ENCODE peak calls at places on chromosomes 16 and 17, in seven cellular contexts. C is dorsolateral prefrontal cortex; S is fibroblast of pulmonary artery; H is stimulated activated CD4-positive, alpha-beta T cell treated with anti-CD3 and anti-CD28 coated beads, Interleukin-1b, Interleukin-23, amount 100 ng/mL, for 24 hours; V is stimulated activated CD8-positive, alpha-beta memory T cell treated with anti-CD3 and anti-CD28 coated beads, Interleukin-12 subunit alpha, Interleukin-12 subunit beta, amount 100 ng/mL, for 4 hours; D is NCI-H1694; I is neuronal stem cell. O is an unnamed sample.

GRCh38 chr16:81798311-81799137 is 19.4 kb downstream of the PLCG2 start:
- DNase-seq in I (no peak), H (no peak), C (no peak), V (no peak), S (no peak), D (no peak), O (no peak)

GRCh38 chr16:68636064-68636551 is 9.0 kb upstream of the CDH3 start:
- DNase-seq in C (peak), V (no peak), H (no peak), I (no peak), S (peak), D (no peak), O (no peak)

GRCh38 chr16:31409433-31409832 is 16.3 kb downstream of the ITGAD start:
- DNase-seq in S (peak), I (no peak), D (no peak), C (no peak), H (no peak), V (no peak), O (peak)

GRCh38 chr16:1561266-1561665 is 27.8 kb downstream of the TMEM204 start:
- DNase-seq in D (no peak), I (no peak), S (no peak), V (no peak), H (no peak), C (no peak), O (no peak)

GRCh38 chr17:41917957-41918391 is 777 bp downstream of the ACLY start:
- DNase-seq in V (peak), I (no peak), D (peak), H (peak), S (peak), C (no peak), O (no peak)

GRCh38 chr17:17783825-17784598 is 52.8 kb downstream of the SREBF1 start:
- DNase-seq in D (peak), I (peak), S (peak), H (no peak), V (no peak), C (no peak), O (no peak)

GRCh38 chr16:30030841-30031413 is at the start of gene TLCD3B:
- DNase-seq in V (no peak), C (no peak), I (peak), S (no peak), H (no peak), D (no peak), O (no peak)

GRCh38 chr16:19400709-19401108 is 17.0 kb upstream of the TMC5 start:
- DNase-seq in I (no peak), S (no peak), V (no peak), C (no peak), D (no peak), H (no peak), O (no peak)

GRCh38 chr16:27945233-27945975 is 118.1 kb downstream of the GSG1L start:
- DNase-seq in C (no peak), V (no peak), S (no peak), D (peak), I (no peak), H (no peak), O (no peak)

GRCh38 chr16:6427621-6428020 is 905.0 kb upstream of the RBFOX1 start:
- DNase-seq in S (no peak), I (no peak), D (no peak), C (no peak), V (no peak), H (no peak), O (no peak)

GRCh38 chr17:32496348-32497078 is 9.7 kb downstream of the CDK5R1 start:
- DNase-seq in C (no peak), H (no peak), D (no peak), S (peak), V (no peak), I (no peak), O (peak)

GRCh38 chr17:51351890-51352289 is 91.5 kb downstream of the UTP18 start:
- DNase-seq in V (no peak), D (no peak), C (peak), I (no peak), S (peak), H (no peak), O (peak)

GRCh38 chr17:58314706-58315015 is 13.9 kb downstream of the TSPOAP1 start:
- DNase-seq in I (no peak), S (no peak), C (no peak), H (no peak), V (no peak), D (no peak), O (no peak)

GRCh38 chr16:85249418-85249817 is 137.1 kb upstream of the CIBAR2 start:
- DNase-seq in V (no peak), S (no peak), H (no peak), I (no peak), C (no peak), D (no peak), O (no peak)

O was measured in GM04504.